ENCODE peak calls at places on chromosomes 2 and 18, in eight cellular contexts. G is NCI-H1436 treated with DMSO at 0.1 percent for 48 hours; C is activated naive CD4-positive, alpha-beta T cell; H is neural crest cell; W is activated effector memory CD4-positive, alpha-beta T cell treated with Interleukin-2 at 50 U/mL for 16 hours; R is Calu3; L is 8988T; V is stimulated activated naive CD8-positive, alpha-beta T cell treated with anti-CD3 and anti-CD28 coated beads, Interleukin-15, amount 100 ng/mL, for 72 hours. E is an unnamed sample.
A peak's percentile ranks its signal among the peaks of the same experiment; 100 is the strongest.

GRCh38 chr2:229553091-229553490 is 161.3 kb downstream of the DNER start:
- DNase-seq in G (no peak), C (no peak), H (no peak), W (no peak), R (no peak), L (no peak), V (no peak), E (no peak)

GRCh38 chr18:43108882-43109281 is 6.6 kb downstream of the RIT2 start:
- DNase-seq in G (no peak), C (no peak), H (no peak), W (no peak), R (no peak), L (no peak), V (no peak), E (no peak)

GRCh38 chr2:158725496-158725895 is 69.6 kb upstream of the DAPL1 start:
- DNase-seq in G (no peak), C (no peak), H (no peak), W (no peak), R (no peak), L (no peak), V (no peak), E (no peak)

GRCh38 chr18:59921384-59921891 is 21.6 kb downstream of the PMAIP1 start:
- DNase-seq in G (no peak), C (no peak), H (no peak), W (no peak), R (no peak), L (no peak), V (peak; percentile 80), E (no peak)

GRCh38 chr2:225100856-225101294 is 58.6 kb upstream of the DOCK10 start:
- DNase-seq in G (no peak), C (no peak), H (no peak), W (no peak), R (no peak), L (peak; percentile 20), V (no peak), E (peak; percentile 91)

GRCh38 chr18:26839609-26840008 is 25.9 kb downstream of the AQP4 start:
- DNase-seq in G (no peak), C (no peak), H (no peak), W (no peak), R (no peak), L (no peak), V (no peak), E (no peak)

GRCh38 chr2:42132066-42132965 is 36.8 kb upstream of the EML4 start:
- DNase-seq in G (no peak), C (no peak), H (no peak), W (no peak), R (no peak), L (no peak), V (no peak), E (peak; percentile 32)

GRCh38 chr18:9643549-9643948 is 29.2 kb upstream of the PPP4R1 start:
- DNase-seq in G (no peak), C (no peak), H (no peak), W (no peak), R (peak; percentile 74), L (peak; percentile 38), V (no peak), E (peak; percentile 92)

GRCh38 chr2:160076239-160076638 is 13.8 kb upstream of the PLA2R1 start:
- DNase-seq in G (no peak), C (no peak), H (no peak), W (no peak), R (peak; percentile 8), L (no peak), V (no peak), E (no peak)

GRCh38 chr2:174012347-174013309 is 47.5 kb upstream of the SP3 start:
- DNase-seq in G (no peak), C (peak; percentile 20), H (peak; percentile 38), W (peak; percentile 5), R (no peak), L (no peak), V (peak; percentile 23), E (no peak)

GRCh38 chr2:219697811-219698683 is 70.6 kb downstream of the SLC4A3 start:
- DNase-seq in G (no peak), C (no peak), H (no peak), W (no peak), R (no peak), L (no peak), V (no peak), E (no peak)

GRCh38 chr2:96324716-96325037 is 440 bp upstream of the ITPRIPL1 start:
- DNase-seq in G (no peak), C (no peak), H (no peak), W (no peak), R (no peak), L (no peak), V (peak; percentile 42), E (no peak)

GRCh38 chr2:218879881-218880748 is 537 bp upstream of the WNT10A start:
- DNase-seq in G (no peak), C (peak; percentile 82), H (no peak), W (peak; percentile 77), R (peak; percentile 55), L (no peak), V (peak; percentile 71), E (no peak)